ENCODE peak calls at places on chromosomes 13 and 19, in eight cellular contexts. T is dorsolateral prefrontal cortex; W is H4; Y is Peyer's patch; I is HCEC 1CT; U is right atrium auricular region; C is effector CD4-positive, alpha-beta T cell; O is stimulated activated CD4-positive, alpha-beta T cell treated with anti-CD3 and anti-CD28 coated beads, Interleukin-2, amount 100 ng/mL, for 24 hours. V is an unnamed sample.

GRCh38 chr19:6886272-6886671 is 1.1 kb upstream of the ADGRE1 start:
- DNase-seq in U (no peak), T (no peak), Y (no peak), W (no peak), C (no peak), O (no peak), I (no peak), V (no peak)

GRCh38 chr13:112796190-112796915 is 106.5 kb downstream of the ATP11A start:
- DNase-seq in Y (no peak), W (no peak), C (no peak), T (no peak), U (peak; percentile 16), I (no peak), O (no peak), V (no peak)

GRCh38 chr13:28705734-28706133 is 13.0 kb downstream of the SLC46A3 start:
- DNase-seq in U (no peak), I (peak; percentile 10), O (no peak), W (no peak), C (no peak), Y (no peak), T (no peak), V (no peak)

GRCh38 chr13:26996965-26997752 is 174.5 kb downstream of the USP12 start:
- DNase-seq in W (no peak), Y (no peak), I (no peak), C (no peak), O (no peak), U (no peak), T (no peak), V (no peak)

GRCh38 chr13:99656092-99656745 is 154.9 kb downstream of the TM9SF2 start:
- DNase-seq in I (peak; percentile 61), T (peak; percentile 76), Y (peak; percentile 76), C (peak; percentile 79), U (peak; percentile 86), W (peak; percentile 60), O (peak; percentile 87), V (peak; percentile 68)

GRCh38 chr19:38769635-38770211 is 3.6 kb downstream of the LGALS7 start:
- DNase-seq in U (peak; percentile 91), O (peak; percentile 88), T (peak; percentile 33), C (peak; percentile 80), W (no peak), Y (peak; percentile 95), I (peak; percentile 37), V (peak; percentile 87)

GRCh38 chr19:10618846-10619245 is 6.5 kb upstream of the SLC44A2 start:
- DNase-seq in Y (no peak), O (no peak), T (no peak), U (no peak), W (no peak), C (no peak), I (no peak), V (no peak)

GRCh38 chr19:41319500-41320184 is 9.7 kb downstream of the CCDC97 start:
- DNase-seq in W (no peak), I (no peak), O (no peak), U (no peak), Y (no peak), T (no peak), C (no peak), V (no peak)

GRCh38 chr13:102452831-102453230 is 51.0 kb upstream of the FGF14 start:
- DNase-seq in T (no peak), W (no peak), O (no peak), C (no peak), I (peak; percentile 7), Y (no peak), U (no peak), V (no peak)

GRCh38 chr13:110212529-110212928 is 94.4 kb downstream of the COL4A1 start:
- DNase-seq in Y (no peak), T (no peak), W (no peak), C (no peak), U (no peak), I (no peak), O (no peak), V (no peak)

GRCh38 chr19:12112701-12113100 is 27.4 kb downstream of the ZNF20 start:
- DNase-seq in I (no peak), O (no peak), W (no peak), T (no peak), Y (no peak), C (no peak), U (no peak), V (no peak)

GRCh38 chr19:28687296-28687695 is 525.7 kb downstream of the UQCRFS1 start:
- DNase-seq in O (no peak), Y (no peak), T (no peak), I (no peak), W (no peak), C (no peak), U (no peak), V (no peak)

GRCh38 chr13:25186187-25186586 is 14.1 kb upstream of the AMER2 start:
- DNase-seq in W (no peak), C (no peak), O (no peak), T (no peak), I (no peak), Y (no peak), U (no peak), V (no peak)

GRCh38 chr13:89003656-89004055 is 1332.5 kb downstream of the SLITRK5 start:
- DNase-seq in U (no peak), I (no peak), C (no peak), Y (no peak), T (no peak), O (no peak), W (no peak), V (no peak)

GRCh38 chr19:3276341-3276799 is 51.9 kb downstream of the CELF5 start:
- DNase-seq in C (peak; percentile 37), Y (peak; percentile 71), U (no peak), O (peak; percentile 49), I (no peak), T (no peak), W (peak; percentile 85), V (peak; percentile 16)

GRCh38 chr13:34044660-34045080 is 226.7 kb downstream of the RFC3 start:
- DNase-seq in W (peak; percentile 98), I (no peak), T (no peak), C (no peak), Y (no peak), O (no peak), U (no peak), V (no peak)

GRCh38 chr19:46766569-46767317 is 20.5 kb upstream of the STRN4 start:
- DNase-seq in C (peak; percentile 41), Y (no peak), O (peak; percentile 70), T (no peak), I (no peak), W (peak; percentile 51), U (no peak), V (peak; percentile 47)

GRCh38 chr13:97975851-97976550 is 22.5 kb downstream of the IPO5 start:
- DNase-seq in Y (peak; percentile 94), T (peak; percentile 89), I (peak; percentile 89), W (peak; percentile 64), C (peak; percentile 86), U (peak; percentile 85), O (peak; percentile 92), V (peak; percentile 87)

GRCh38 chr13:71674776-71675352 is 192.1 kb downstream of the DACH1 start:
- DNase-seq in I (no peak), C (no peak), T (no peak), O (no peak), W (no peak), Y (no peak), U (no peak), V (no peak)

GRCh38 chr13:21011378-21011777 is 50.0 kb downstream of the LATS2 start:
- DNase-seq in U (no peak), C (no peak), I (no peak), W (no peak), O (no peak), T (no peak), Y (no peak), V (no peak)

GRCh38 chr13:103931396-103931795 is 865.2 kb upstream of the SLC10A2 start:
- DNase-seq in T (no peak), U (no peak), O (no peak), I (no peak), Y (no peak), C (no peak), W (no peak), V (no peak)

GRCh38 chr19:22919946-22920345 is 83.0 kb downstream of the ZNF728 start:
- DNase-seq in W (no peak), U (no peak), O (no peak), C (no peak), T (no peak), I (no peak), Y (no peak), V (no peak)

GRCh38 chr13:93227280-93227905 is 786 bp downstream of the GPC6 start:
- DNase-seq in U (no peak), Y (no peak), I (peak; percentile 62), T (peak; percentile 16), C (no peak), O (no peak), W (peak; percentile 21), V (no peak)

GRCh38 chr13:47119568-47120080 is 222.8 kb upstream of the HTR2A start:
- DNase-seq in C (no peak), Y (no peak), I (no peak), U (no peak), O (no peak), W (no peak), T (no peak), V (no peak)

GRCh38 chr13:21060063-21060826 is 1.1 kb downstream of the LATS2 start:
- DNase-seq in W (no peak), I (peak; percentile 33), U (no peak), O (no peak), C (no peak), Y (no peak), T (no peak), V (no peak)

GRCh38 chr13:73179906-73180305 is 121.1 kb downstream of the KLF5 start:
- DNase-seq in I (peak; percentile 66), O (no peak), U (no peak), W (peak; percentile 61), T (no peak), C (no peak), Y (no peak), V (no peak)

GRCh38 chr13:85367887-85368286 is 431.3 kb downstream of the SLITRK6 start:
- DNase-seq in Y (no peak), O (no peak), T (no peak), C (no peak), I (no peak), U (no peak), W (no peak), V (no peak)

GRCh38 chr13:77333521-77334083 is 6.7 kb upstream of the MYCBP2 start:
- DNase-seq in C (no peak), O (no peak), Y (no peak), W (no peak), I (no peak), T (no peak), U (no peak), V (no peak)

GRCh38 chr19:43412441-43412840 is 2.2 kb upstream of the TEX101 start:
- DNase-seq in C (no peak), I (no peak), Y (no peak), U (no peak), W (no peak), T (no peak), O (no peak), V (no peak)

GRCh38 chr13:98719527-98720250 is 32.8 kb downstream of the SLC15A1 start:
- DNase-seq in C (no peak), U (no peak), I (no peak), O (no peak), W (no peak), T (no peak), Y (no peak), V (no peak)